ENCODE peak calls at places on chromosome 18, in nine cellular contexts. One of them, this sample, is unnamed.

GRCh38 chr18:54945726-54946125 is 13.5 kb downstream of the CCDC68 start:
- DNase-seq in Daoy: no peak
- DNase-seq in endothelial cell: no peak
- DNase-seq in NCI-H774: no peak
- DNase-seq in stimulated activated CD4-positive, alpha-beta T cell treated with anti-CD3 and anti-CD28 coated beads, Interleukin-2, amount 100 ng/mL, for 48 hours: no peak
- DNase-seq in left ventricle myocardium inferior: no peak
- DNase-seq in SK-N-SH: no peak
- DNase-seq in H7: no peak
- DNase-seq in LoVo: no peak
- DNase-seq in this sample: no peak

GRCh38 chr18:48820483-48821250 is 130.1 kb downstream of the SMAD7 start:
- DNase-seq in Daoy: no peak
- DNase-seq in endothelial cell: no peak
- DNase-seq in NCI-H774: no peak
- DNase-seq in stimulated activated CD4-positive, alpha-beta T cell treated with anti-CD3 and anti-CD28 coated beads, Interleukin-2, amount 100 ng/mL, for 48 hours: no peak
- DNase-seq in left ventricle myocardium inferior: peak; percentile 6
- DNase-seq in SK-N-SH: no peak
- DNase-seq in H7: no peak
- DNase-seq in LoVo: no peak
- DNase-seq in this sample: peak; percentile 17

GRCh38 chr18:75086494-75087034 is 122.4 kb downstream of the PTGR3 start:
- DNase-seq in Daoy: no peak
- DNase-seq in endothelial cell: no peak
- DNase-seq in NCI-H774: no peak
- DNase-seq in stimulated activated CD4-positive, alpha-beta T cell treated with anti-CD3 and anti-CD28 coated beads, Interleukin-2, amount 100 ng/mL, for 48 hours: no peak
- DNase-seq in left ventricle myocardium inferior: no peak
- DNase-seq in SK-N-SH: no peak
- DNase-seq in H7: no peak
- DNase-seq in LoVo: no peak
- DNase-seq in this sample: no peak

GRCh38 chr18:60358516-60358915 is 14.1 kb downstream of the MC4R start:
- DNase-seq in Daoy: peak; percentile 13
- DNase-seq in endothelial cell: no peak
- DNase-seq in NCI-H774: no peak
- DNase-seq in stimulated activated CD4-positive, alpha-beta T cell treated with anti-CD3 and anti-CD28 coated beads, Interleukin-2, amount 100 ng/mL, for 48 hours: no peak
- DNase-seq in left ventricle myocardium inferior: no peak
- DNase-seq in SK-N-SH: no peak
- DNase-seq in H7: no peak
- DNase-seq in LoVo: no peak
- DNase-seq in this sample: no peak

GRCh38 chr18:76759056-76759455 is 63.3 kb upstream of the ZNF236 start:
- DNase-seq in Daoy: no peak
- DNase-seq in endothelial cell: no peak
- DNase-seq in NCI-H774: no peak
- DNase-seq in stimulated activated CD4-positive, alpha-beta T cell treated with anti-CD3 and anti-CD28 coated beads, Interleukin-2, amount 100 ng/mL, for 48 hours: no peak
- DNase-seq in left ventricle myocardium inferior: no peak
- DNase-seq in SK-N-SH: no peak
- DNase-seq in H7: no peak
- DNase-seq in LoVo: no peak
- DNase-seq in this sample: no peak

GRCh38 chr18:58615150-58616132 is 13.4 kb downstream of the ALPK2 start:
- DNase-seq in Daoy: peak; percentile 15
- DNase-seq in endothelial cell: no peak
- DNase-seq in NCI-H774: no peak
- DNase-seq in stimulated activated CD4-positive, alpha-beta T cell treated with anti-CD3 and anti-CD28 coated beads, Interleukin-2, amount 100 ng/mL, for 48 hours: peak; percentile 46
- DNase-seq in left ventricle myocardium inferior: no peak
- DNase-seq in SK-N-SH: no peak
- DNase-seq in H7: no peak
- DNase-seq in LoVo: no peak
- DNase-seq in this sample: no peak

GRCh38 chr18:9570255-9570654 is 44.1 kb downstream of the PPP4R1 start:
- DNase-seq in Daoy: no peak
- DNase-seq in endothelial cell: no peak
- DNase-seq in NCI-H774: no peak
- DNase-seq in stimulated activated CD4-positive, alpha-beta T cell treated with anti-CD3 and anti-CD28 coated beads, Interleukin-2, amount 100 ng/mL, for 48 hours: no peak
- DNase-seq in left ventricle myocardium inferior: no peak
- DNase-seq in SK-N-SH: no peak
- DNase-seq in H7: no peak
- DNase-seq in LoVo: no peak
- DNase-seq in this sample: no peak

GRCh38 chr18:43656547-43656946 is 379.3 kb upstream of the SYT4 start:
- DNase-seq in Daoy: no peak
- DNase-seq in endothelial cell: no peak
- DNase-seq in NCI-H774: no peak
- DNase-seq in stimulated activated CD4-positive, alpha-beta T cell treated with anti-CD3 and anti-CD28 coated beads, Interleukin-2, amount 100 ng/mL, for 48 hours: no peak
- DNase-seq in left ventricle myocardium inferior: no peak
- DNase-seq in SK-N-SH: no peak
- DNase-seq in H7: no peak
- DNase-seq in LoVo: no peak
- DNase-seq in this sample: no peak

GRCh38 chr18:44802508-44802907 is 121.8 kb downstream of the SETBP1 start:
- DNase-seq in Daoy: no peak
- DNase-seq in endothelial cell: no peak
- DNase-seq in NCI-H774: no peak
- DNase-seq in stimulated activated CD4-positive, alpha-beta T cell treated with anti-CD3 and anti-CD28 coated beads, Interleukin-2, amount 100 ng/mL, for 48 hours: no peak
- DNase-seq in left ventricle myocardium inferior: no peak
- DNase-seq in SK-N-SH: no peak
- DNase-seq in H7: no peak
- DNase-seq in LoVo: no peak
- DNase-seq in this sample: no peak

GRCh38 chr18:45834303-45834702 is 8.8 kb downstream of the SIGLEC15 start:
- DNase-seq in Daoy: no peak
- DNase-seq in endothelial cell: no peak
- DNase-seq in NCI-H774: no peak
- DNase-seq in stimulated activated CD4-positive, alpha-beta T cell treated with anti-CD3 and anti-CD28 coated beads, Interleukin-2, amount 100 ng/mL, for 48 hours: no peak
- DNase-seq in left ventricle myocardium inferior: no peak
- DNase-seq in SK-N-SH: no peak
- DNase-seq in H7: no peak
- DNase-seq in LoVo: no peak
- DNase-seq in this sample: no peak

GRCh38 chr18:31652875-31653274 is 31.5 kb downstream of the B4GALT6 start:
- DNase-seq in Daoy: no peak
- DNase-seq in endothelial cell: no peak
- DNase-seq in NCI-H774: no peak
- DNase-seq in stimulated activated CD4-positive, alpha-beta T cell treated with anti-CD3 and anti-CD28 coated beads, Interleukin-2, amount 100 ng/mL, for 48 hours: no peak
- DNase-seq in left ventricle myocardium inferior: no peak
- DNase-seq in SK-N-SH: no peak
- DNase-seq in H7: no peak
- DNase-seq in LoVo: no peak
- DNase-seq in this sample: no peak

GRCh38 chr18:48166336-48166875 is 235.9 kb upstream of the SMAD2 start:
- DNase-seq in Daoy: no peak
- DNase-seq in endothelial cell: no peak
- DNase-seq in NCI-H774: no peak
- DNase-seq in stimulated activated CD4-positive, alpha-beta T cell treated with anti-CD3 and anti-CD28 coated beads, Interleukin-2, amount 100 ng/mL, for 48 hours: no peak
- DNase-seq in left ventricle myocardium inferior: no peak
- DNase-seq in SK-N-SH: no peak
- DNase-seq in H7: no peak
- DNase-seq in LoVo: no peak
- DNase-seq in this sample: no peak

GRCh38 chr18:5167827-5168226 is 29.2 kb downstream of the AKAIN1 start:
- DNase-seq in Daoy: no peak
- DNase-seq in endothelial cell: no peak
- DNase-seq in NCI-H774: no peak
- DNase-seq in stimulated activated CD4-positive, alpha-beta T cell treated with anti-CD3 and anti-CD28 coated beads, Interleukin-2, amount 100 ng/mL, for 48 hours: no peak
- DNase-seq in left ventricle myocardium inferior: no peak
- DNase-seq in SK-N-SH: no peak
- DNase-seq in H7: no peak
- DNase-seq in LoVo: no peak
- DNase-seq in this sample: no peak

GRCh38 chr18:80185545-80185944 is 61.8 kb downstream of the PARD6G start:
- DNase-seq in Daoy: no peak
- DNase-seq in endothelial cell: no peak
- DNase-seq in NCI-H774: no peak
- DNase-seq in stimulated activated CD4-positive, alpha-beta T cell treated with anti-CD3 and anti-CD28 coated beads, Interleukin-2, amount 100 ng/mL, for 48 hours: no peak
- DNase-seq in left ventricle myocardium inferior: no peak
- DNase-seq in SK-N-SH: no peak
- DNase-seq in H7: no peak
- DNase-seq in LoVo: no peak
- DNase-seq in this sample: no peak

GRCh38 chr18:27954226-27954625 is 222.7 kb downstream of the CDH2 start:
- DNase-seq in Daoy: peak; percentile 32
- DNase-seq in endothelial cell: no peak
- DNase-seq in NCI-H774: no peak
- DNase-seq in stimulated activated CD4-positive, alpha-beta T cell treated with anti-CD3 and anti-CD28 coated beads, Interleukin-2, amount 100 ng/mL, for 48 hours: no peak
- DNase-seq in left ventricle myocardium inferior: no peak
- DNase-seq in SK-N-SH: no peak
- DNase-seq in H7: no peak
- DNase-seq in LoVo: no peak
- DNase-seq in this sample: no peak

GRCh38 chr18:75659535-75660023 is 232.1 kb upstream of the SMIM21 start:
- DNase-seq in Daoy: no peak
- DNase-seq in endothelial cell: no peak
- DNase-seq in NCI-H774: no peak
- DNase-seq in stimulated activated CD4-positive, alpha-beta T cell treated with anti-CD3 and anti-CD28 coated beads, Interleukin-2, amount 100 ng/mL, for 48 hours: no peak
- DNase-seq in left ventricle myocardium inferior: no peak
- DNase-seq in SK-N-SH: no peak
- DNase-seq in H7: no peak
- DNase-seq in LoVo: no peak
- DNase-seq in this sample: no peak

GRCh38 chr18:77505499-77505898 is 255.9 kb downstream of the GALR1 start:
- DNase-seq in Daoy: no peak
- DNase-seq in endothelial cell: no peak
- DNase-seq in NCI-H774: no peak
- DNase-seq in stimulated activated CD4-positive, alpha-beta T cell treated with anti-CD3 and anti-CD28 coated beads, Interleukin-2, amount 100 ng/mL, for 48 hours: no peak
- DNase-seq in left ventricle myocardium inferior: no peak
- DNase-seq in SK-N-SH: no peak
- DNase-seq in H7: no peak
- DNase-seq in LoVo: no peak
- DNase-seq in this sample: no peak

GRCh38 chr18:9951022-9951859 is 37.4 kb downstream of the VAPA start:
- DNase-seq in Daoy: peak; percentile 25
- DNase-seq in endothelial cell: peak; percentile 51
- DNase-seq in NCI-H774: no peak
- DNase-seq in stimulated activated CD4-positive, alpha-beta T cell treated with anti-CD3 and anti-CD28 coated beads, Interleukin-2, amount 100 ng/mL, for 48 hours: no peak
- DNase-seq in left ventricle myocardium inferior: no peak
- DNase-seq in SK-N-SH: peak; percentile 57
- DNase-seq in H7: peak; percentile 51
- DNase-seq in LoVo: peak; percentile 23
- DNase-seq in this sample: peak; percentile 63

GRCh38 chr18:63082661-63083531 is 236.7 kb downstream of the BCL2 start:
- DNase-seq in Daoy: no peak
- DNase-seq in endothelial cell: no peak
- DNase-seq in NCI-H774: no peak
- DNase-seq in stimulated activated CD4-positive, alpha-beta T cell treated with anti-CD3 and anti-CD28 coated beads, Interleukin-2, amount 100 ng/mL, for 48 hours: no peak
- DNase-seq in left ventricle myocardium inferior: no peak
- DNase-seq in SK-N-SH: no peak
- DNase-seq in H7: no peak
- DNase-seq in LoVo: no peak
- DNase-seq in this sample: no peak

GRCh38 chr18:10354241-10354811 is 100.1 kb upstream of the APCDD1 start:
- DNase-seq in Daoy: no peak
- DNase-seq in endothelial cell: no peak
- DNase-seq in NCI-H774: no peak
- DNase-seq in stimulated activated CD4-positive, alpha-beta T cell treated with anti-CD3 and anti-CD28 coated beads, Interleukin-2, amount 100 ng/mL, for 48 hours: no peak
- DNase-seq in left ventricle myocardium inferior: no peak
- DNase-seq in SK-N-SH: no peak
- DNase-seq in H7: no peak
- DNase-seq in LoVo: no peak
- DNase-seq in this sample: no peak

GRCh38 chr18:26714739-26715138 is 150.8 kb downstream of the AQP4 start:
- DNase-seq in Daoy: peak; percentile 55
- DNase-seq in endothelial cell: no peak
- DNase-seq in NCI-H774: no peak
- DNase-seq in stimulated activated CD4-positive, alpha-beta T cell treated with anti-CD3 and anti-CD28 coated beads, Interleukin-2, amount 100 ng/mL, for 48 hours: no peak
- DNase-seq in left ventricle myocardium inferior: no peak
- DNase-seq in SK-N-SH: no peak
- DNase-seq in H7: no peak
- DNase-seq in LoVo: no peak
- DNase-seq in this sample: no peak

GRCh38 chr18:9835796-9836195 is 50.0 kb upstream of the TXNDC2 start:
- DNase-seq in Daoy: no peak
- DNase-seq in endothelial cell: no peak
- DNase-seq in NCI-H774: no peak
- DNase-seq in stimulated activated CD4-positive, alpha-beta T cell treated with anti-CD3 and anti-CD28 coated beads, Interleukin-2, amount 100 ng/mL, for 48 hours: no peak
- DNase-seq in left ventricle myocardium inferior: no peak
- DNase-seq in SK-N-SH: peak; percentile 41
- DNase-seq in H7: no peak
- DNase-seq in LoVo: no peak
- DNase-seq in this sample: peak; percentile 21

GRCh38 chr18:51666717-51667320 is 469.3 kb upstream of the MEX3C start:
- DNase-seq in Daoy: no peak
- DNase-seq in endothelial cell: no peak
- DNase-seq in NCI-H774: peak; percentile 32
- DNase-seq in stimulated activated CD4-positive, alpha-beta T cell treated with anti-CD3 and anti-CD28 coated beads, Interleukin-2, amount 100 ng/mL, for 48 hours: no peak
- DNase-seq in left ventricle myocardium inferior: peak; percentile 20
- DNase-seq in SK-N-SH: peak; percentile 58
- DNase-seq in H7: no peak
- DNase-seq in LoVo: no peak
- DNase-seq in this sample: no peak

GRCh38 chr18:79302120-79302519 is 93.6 kb upstream of the NFATC1 start:
- DNase-seq in Daoy: no peak
- DNase-seq in endothelial cell: no peak
- DNase-seq in NCI-H774: no peak
- DNase-seq in stimulated activated CD4-positive, alpha-beta T cell treated with anti-CD3 and anti-CD28 coated beads, Interleukin-2, amount 100 ng/mL, for 48 hours: no peak
- DNase-seq in left ventricle myocardium inferior: no peak
- DNase-seq in SK-N-SH: no peak
- DNase-seq in H7: no peak
- DNase-seq in LoVo: peak; percentile 18
- DNase-seq in this sample: no peak

GRCh38 chr18:42414756-42415454 is 459.9 kb downstream of the PIK3C3 start:
- DNase-seq in Daoy: no peak
- DNase-seq in endothelial cell: no peak
- DNase-seq in NCI-H774: no peak
- DNase-seq in stimulated activated CD4-positive, alpha-beta T cell treated with anti-CD3 and anti-CD28 coated beads, Interleukin-2, amount 100 ng/mL, for 48 hours: no peak
- DNase-seq in left ventricle myocardium inferior: no peak
- DNase-seq in SK-N-SH: no peak
- DNase-seq in H7: no peak
- DNase-seq in LoVo: no peak
- DNase-seq in this sample: no peak

GRCh38 chr18:10591891-10592290 is 66.1 kb downstream of the NAPG start:
- DNase-seq in Daoy: no peak
- DNase-seq in endothelial cell: no peak
- DNase-seq in NCI-H774: no peak
- DNase-seq in stimulated activated CD4-positive, alpha-beta T cell treated with anti-CD3 and anti-CD28 coated beads, Interleukin-2, amount 100 ng/mL, for 48 hours: no peak
- DNase-seq in left ventricle myocardium inferior: no peak
- DNase-seq in SK-N-SH: no peak
- DNase-seq in H7: no peak
- DNase-seq in LoVo: no peak
- DNase-seq in this sample: no peak

GRCh38 chr18:32767400-32767799 is 5.4 kb downstream of the KLHL14 start:
- DNase-seq in Daoy: no peak
- DNase-seq in endothelial cell: no peak
- DNase-seq in NCI-H774: peak; percentile 29
- DNase-seq in stimulated activated CD4-positive, alpha-beta T cell treated with anti-CD3 and anti-CD28 coated beads, Interleukin-2, amount 100 ng/mL, for 48 hours: no peak
- DNase-seq in left ventricle myocardium inferior: no peak
- DNase-seq in SK-N-SH: no peak
- DNase-seq in H7: no peak
- DNase-seq in LoVo: no peak
- DNase-seq in this sample: no peak

GRCh38 chr18:23710068-23710527 is 20.8 kb downstream of the LAMA3 start:
- DNase-seq in Daoy: no peak
- DNase-seq in endothelial cell: no peak
- DNase-seq in NCI-H774: no peak
- DNase-seq in stimulated activated CD4-positive, alpha-beta T cell treated with anti-CD3 and anti-CD28 coated beads, Interleukin-2, amount 100 ng/mL, for 48 hours: no peak
- DNase-seq in left ventricle myocardium inferior: no peak
- DNase-seq in SK-N-SH: no peak
- DNase-seq in H7: no peak
- DNase-seq in LoVo: peak; percentile 74
- DNase-seq in this sample: no peak

GRCh38 chr18:10419420-10420103 is 34.9 kb upstream of the APCDD1 start:
- DNase-seq in Daoy: no peak
- DNase-seq in endothelial cell: no peak
- DNase-seq in NCI-H774: no peak
- DNase-seq in stimulated activated CD4-positive, alpha-beta T cell treated with anti-CD3 and anti-CD28 coated beads, Interleukin-2, amount 100 ng/mL, for 48 hours: no peak
- DNase-seq in left ventricle myocardium inferior: no peak
- DNase-seq in SK-N-SH: no peak
- DNase-seq in H7: no peak
- DNase-seq in LoVo: peak; percentile 25
- DNase-seq in this sample: no peak

GRCh38 chr18:78090584-78090983 is 840.9 kb downstream of the GALR1 start:
- DNase-seq in Daoy: no peak
- DNase-seq in endothelial cell: no peak
- DNase-seq in NCI-H774: peak; percentile 31
- DNase-seq in stimulated activated CD4-positive, alpha-beta T cell treated with anti-CD3 and anti-CD28 coated beads, Interleukin-2, amount 100 ng/mL, for 48 hours: no peak
- DNase-seq in left ventricle myocardium inferior: no peak
- DNase-seq in SK-N-SH: no peak
- DNase-seq in H7: no peak
- DNase-seq in LoVo: no peak
- DNase-seq in this sample: no peak

GRCh38 chr18:63444567-63444966 is 22.3 kb upstream of the VPS4B start:
- DNase-seq in Daoy: peak; percentile 46
- DNase-seq in endothelial cell: no peak
- DNase-seq in NCI-H774: no peak
- DNase-seq in stimulated activated CD4-positive, alpha-beta T cell treated with anti-CD3 and anti-CD28 coated beads, Interleukin-2, amount 100 ng/mL, for 48 hours: no peak
- DNase-seq in left ventricle myocardium inferior: no peak
- DNase-seq in SK-N-SH: no peak
- DNase-seq in H7: no peak
- DNase-seq in LoVo: peak; percentile 50
- DNase-seq in this sample: no peak

This sample was measured in H9.